ENCODE peak calls at places on chromosomes 16 and 17, in four cellular contexts. I, V, A and Y are unnamed samples.

GRCh38 chr17:62994931-62995330 is 28.9 kb downstream of the TANC2 start:
- DNase-seq in I (no peak), V (no peak), A (no peak), Y (no peak)

GRCh38 chr16:85402910-85403692 is 210.0 kb upstream of the GSE1 start:
- DNase-seq in I (no peak), V (no peak), A (no peak), Y (no peak)

GRCh38 chr17:83171661-83172060 is 92.3 kb downstream of the METRNL start:
- DNase-seq in I (no peak), V (no peak), A (no peak), Y (no peak)

GRCh38 chr17:2885751-2886150 is 89.5 kb downstream of the RAP1GAP2 start:
- DNase-seq in I (no peak), V (no peak), A (no peak), Y (no peak)

GRCh38 chr16:63575031-63575430 is 1538.8 kb upstream of the CDH8 start:
- DNase-seq in I (no peak), V (no peak), A (no peak), Y (no peak)

GRCh38 chr16:49019826-49020401 is 261.7 kb downstream of the CBLN1 start:
- DNase-seq in I (no peak), V (no peak), A (no peak), Y (no peak)

GRCh38 chr17:60554377-60554788 is 28.3 kb upstream of the APPBP2 start:
- DNase-seq in I (no peak), V (no peak), A (no peak), Y (no peak)

GRCh38 chr17:57166803-57167202 is 81.8 kb downstream of the AKAP1 start:
- DNase-seq in I (no peak), V (peak; percentile 9), A (no peak), Y (no peak)

GRCh38 chr17:73976676-73977521 is 226.6 kb upstream of the RPL38 start:
- DNase-seq in I (no peak), V (no peak), A (no peak), Y (no peak)

GRCh38 chr16:66705790-66706505 is 9.4 kb upstream of the CMTM4 start:
- DNase-seq in I (no peak), V (no peak), A (no peak), Y (no peak)

GRCh38 chr17:43003542-43004172 is 2.9 kb upstream of the IFI35 start:
- DNase-seq in I (no peak), V (no peak), A (peak; percentile 63), Y (no peak)

GRCh38 chr16:89287777-89288576 is 70.5 kb downstream of the ZNF778 start:
- DNase-seq in I (no peak), V (no peak), A (no peak), Y (no peak)

GRCh38 chr16:48885456-48885855 is 275.5 kb upstream of the N4BP1 start:
- DNase-seq in I (no peak), V (no peak), A (no peak), Y (no peak)

GRCh38 chr17:83155128-83156081 is 76.0 kb downstream of the METRNL start:
- DNase-seq in I (no peak), V (no peak), A (no peak), Y (no peak)

GRCh38 chr16:89319883-89320716 is 102.6 kb downstream of the ZNF778 start:
- DNase-seq in I (peak; percentile 17), V (no peak), A (peak; percentile 64), Y (peak; percentile 39)

GRCh38 chr17:59914274-59914854 is 21.4 kb downstream of the RPS6KB1 start:
- DNase-seq in I (no peak), V (no peak), A (peak; percentile 51), Y (peak; percentile 6)

GRCh38 chr16:68075980-68076379 is 9.2 kb upstream of the NFATC3 start:
- DNase-seq in I (no peak), V (no peak), A (no peak), Y (no peak)

GRCh38 chr16:1194665-1195392 is 30.2 kb downstream of the TPSG1 start:
- DNase-seq in I (no peak), V (no peak), A (no peak), Y (no peak)

GRCh38 chr16:23836404-23837291 is 865 bp downstream of the PRKCB start:
- DNase-seq in I (no peak), V (no peak), A (no peak), Y (no peak)

GRCh38 chr16:66521951-66522771 is 27.8 kb downstream of the TK2 start:
- DNase-seq in I (peak; percentile 86), V (no peak), A (no peak), Y (no peak)

GRCh38 chr16:85798901-85799496 is 345 bp downstream of the EMC8 start:
- DNase-seq in I (no peak), V (no peak), A (no peak), Y (no peak)

GRCh38 chr17:51078009-51078592 is 42.6 kb downstream of the SPAG9 start:
- DNase-seq in I (no peak), V (no peak), A (no peak), Y (no peak)

GRCh38 chr17:64214950-64215349 is 48.1 kb downstream of the TEX2 start:
- DNase-seq in I (no peak), V (no peak), A (no peak), Y (no peak)

DNA sequence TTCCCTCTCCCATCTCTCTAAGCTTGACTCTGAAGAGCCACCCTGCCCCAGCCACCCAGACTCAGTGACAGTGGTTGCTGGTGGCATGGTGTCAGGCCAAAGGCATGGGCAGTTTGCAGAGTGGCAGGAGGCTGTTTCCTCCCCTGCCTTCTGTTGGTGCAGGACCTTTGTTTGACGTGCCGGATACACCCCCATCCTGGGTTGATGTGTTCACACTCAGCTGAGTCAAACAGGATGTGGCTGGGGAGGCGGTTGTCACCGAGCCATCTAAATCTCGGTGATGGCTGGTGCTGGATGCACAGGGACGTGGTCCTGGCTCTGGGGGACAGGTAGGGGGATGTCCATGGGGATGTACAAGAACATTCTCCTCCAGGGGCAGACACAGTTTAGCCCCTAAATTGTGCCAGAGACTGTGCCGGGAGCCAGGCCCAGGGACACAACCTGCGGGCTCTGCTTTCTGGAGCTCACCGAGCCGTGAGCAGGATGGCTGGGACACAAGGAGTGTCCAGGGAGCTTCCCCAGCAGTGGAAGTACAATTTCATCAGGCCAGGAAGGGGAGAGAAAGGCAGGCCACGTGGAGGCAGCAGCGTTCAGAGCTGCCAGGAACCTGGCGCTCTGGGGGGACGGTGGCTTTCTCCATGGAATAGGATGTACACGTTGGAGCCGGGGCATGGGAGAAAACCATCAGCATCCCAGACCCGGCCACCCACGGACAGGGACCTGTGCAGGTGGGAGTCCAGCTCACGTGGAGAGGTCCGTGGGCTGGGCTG is 264.2 kb downstream of the SEC14L1 start:
- DNase-seq in I (peak; percentile 60), V (no peak), A (no peak), Y (no peak)
- TF ChIP-seq SUZ12 in I (no peak), V (no peak), A (no peak), Y (no peak)

DNA sequence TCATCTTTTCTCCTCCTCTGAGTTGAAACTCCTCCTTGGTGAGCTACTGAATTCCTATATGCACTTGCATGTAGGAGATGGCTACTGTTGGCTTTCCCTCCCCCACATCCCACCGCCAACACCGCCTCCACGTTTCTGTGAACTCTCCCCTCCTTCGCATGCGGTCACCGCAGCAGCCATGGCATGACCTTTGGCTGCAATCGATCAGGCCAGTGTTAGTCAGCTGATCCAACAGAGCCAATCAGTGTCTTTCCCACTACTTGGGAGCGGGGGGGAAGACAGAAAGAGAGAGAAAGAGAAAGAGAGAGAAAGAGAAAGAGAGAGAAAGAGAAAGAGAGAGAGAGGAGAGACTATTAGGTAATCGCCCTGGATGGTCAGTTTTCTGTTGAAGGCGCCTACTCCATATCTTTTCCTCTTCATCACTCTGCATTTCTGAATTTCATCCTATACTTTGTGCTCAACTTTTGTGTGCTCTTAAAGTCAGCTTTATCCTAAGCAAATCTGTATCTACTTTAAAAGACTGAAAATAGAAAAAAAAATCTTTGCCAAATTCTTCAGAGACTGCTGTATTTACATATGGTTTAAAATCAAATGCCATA is 22.7 kb downstream of the ASGR1 start:
- DNase-seq in I (no peak), V (no peak), A (peak; percentile 79), Y (no peak)
- TF ChIP-seq ZNF274 in I (no peak), V (no peak), A (peak; percentile 97), Y (no peak)

DNA sequence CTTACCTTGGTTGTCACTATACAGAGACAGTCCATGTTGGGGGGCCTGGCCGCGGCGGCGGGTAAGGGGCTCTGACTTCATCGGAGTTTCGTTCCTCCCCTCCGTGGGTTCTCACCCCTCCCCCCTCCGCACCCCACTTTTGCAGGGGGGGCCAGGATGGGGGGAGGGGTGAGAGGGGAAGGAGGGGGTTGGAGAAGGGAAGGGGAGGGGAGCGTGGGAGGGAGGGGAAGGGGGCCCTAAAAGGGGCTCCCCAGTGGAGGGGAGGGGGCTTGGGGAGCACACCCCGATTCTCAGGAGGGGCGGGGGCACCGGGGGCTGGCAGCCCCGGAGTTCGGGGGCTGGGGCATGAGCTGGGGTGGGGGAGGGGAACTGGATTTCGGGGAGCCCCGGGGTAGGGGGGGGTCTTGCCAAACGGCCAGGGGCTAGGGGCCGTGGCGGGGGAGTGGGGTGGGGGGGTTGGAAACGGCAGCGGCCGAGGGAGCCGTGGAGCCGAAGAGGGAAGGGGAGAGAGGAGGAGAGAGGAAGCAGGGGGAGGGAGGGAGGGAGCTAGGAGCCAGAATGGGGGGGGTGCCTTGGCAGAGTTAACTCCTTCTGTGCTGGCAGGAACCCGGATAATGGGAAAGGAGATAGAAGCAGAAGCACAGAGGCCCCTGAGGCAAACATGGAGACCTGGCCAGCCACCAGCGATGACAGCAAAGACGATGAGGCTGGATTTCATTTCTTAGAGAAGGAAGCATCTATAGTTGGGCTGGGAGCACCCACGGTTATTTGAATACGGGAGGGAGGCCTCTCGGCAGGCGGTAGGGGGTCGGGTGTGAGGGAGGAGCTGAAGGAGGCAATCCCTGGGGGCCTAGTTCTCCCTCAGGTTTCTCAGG is 2.3 kb downstream of the DLG4 start:
- DNase-seq in I (no peak), V (no peak), A (no peak), Y (no peak)
- TF ChIP-seq YY1 in I (no peak), V (no peak), A (no peak), Y (no peak)

GRCh38 chr17:69592692-69593350 is 178.3 kb downstream of the MAP2K6 start:
- DNase-seq in I (no peak), V (no peak), A (no peak), Y (no peak)

GRCh38 chr17:69593716-69594115 is 179.2 kb downstream of the MAP2K6 start:
- DNase-seq in I (no peak), V (no peak), A (no peak), Y (no peak)

GRCh38 chr17:69590690-69591089 is 176.2 kb downstream of the MAP2K6 start:
- DNase-seq in I (no peak), V (no peak), A (no peak), Y (no peak)

GRCh38 chr17:69594641-69595040 is 180.1 kb downstream of the MAP2K6 start:
- DNase-seq in I (no peak), V (no peak), A (no peak), Y (no peak)

DNA sequence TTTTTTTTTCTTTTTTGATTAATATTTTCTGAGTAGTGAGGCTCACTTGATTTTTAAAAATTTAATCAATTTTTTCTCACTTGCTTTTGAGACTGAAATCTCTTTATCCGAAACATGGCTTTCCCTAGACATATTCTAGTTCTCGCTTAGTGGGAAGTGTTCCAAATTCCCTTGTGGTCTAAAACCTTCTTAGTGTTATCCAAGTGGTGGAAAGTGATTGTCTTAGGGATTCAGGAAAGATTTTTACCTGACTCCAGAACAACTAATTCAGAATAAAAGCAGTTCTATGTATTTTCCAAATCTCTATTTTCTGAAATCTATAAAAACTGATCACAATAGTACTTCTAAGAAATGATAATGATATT is 178.8 kb downstream of the MAP2K6 start:
- DNase-seq in I (no peak), V (no peak), A (no peak), Y (no peak)
- TF ChIP-seq SUZ12 in I (no peak), V (no peak), A (no peak), Y (no peak)